ENCODE peak calls at places on chromosomes 6 and 20, in eight cellular contexts. G is EL, I is lung microvascular endothelial cell, C is AG04450, Y is prostate gland, M is natural killer cell, D is ureter, H is ELR. F is an unnamed sample.

GRCh38 chr20:56195946-56196345 is 52.6 kb upstream of the MC3R start:
- DNase-seq in C (no peak), H (no peak), G (no peak), I (no peak), Y (no peak), D (no peak), M (no peak), F (no peak)

GRCh38 chr6:16249971-16250370 is 11.6 kb downstream of the GMPR start:
- DNase-seq in H (no peak), M (no peak), D (no peak), C (no peak), G (no peak), Y (no peak), I (no peak), F (no peak)

GRCh38 chr6:168035661-168036616 is 38.5 kb downstream of the KIF25 start:
- DNase-seq in I (peak; percentile 52), H (peak; percentile 57), G (peak; percentile 62), Y (no peak), M (no peak), C (no peak), D (peak; percentile 40), F (no peak)

GRCh38 chr6:121354764-121355163 is 20.5 kb upstream of the TBC1D32 start:
- DNase-seq in D (no peak), M (no peak), C (no peak), G (no peak), H (peak; percentile 33), I (no peak), Y (no peak), F (no peak)

GRCh38 chr6:163415620-163416379 is 1.3 kb downstream of the QKI start:
- DNase-seq in H (peak; percentile 77), M (peak; percentile 50), C (no peak), Y (peak; percentile 49), G (peak; percentile 64), D (peak; percentile 64), I (peak; percentile 72), F (no peak)

GRCh38 chr6:151553416-151554158 is 59.8 kb downstream of the CCDC170 start:
- DNase-seq in M (no peak), D (no peak), H (no peak), Y (no peak), I (no peak), C (no peak), G (no peak), F (no peak)

GRCh38 chr6:39062014-39062740 is 13.6 kb downstream of the GLP1R start:
- DNase-seq in M (no peak), H (no peak), D (no peak), I (no peak), Y (no peak), C (no peak), G (no peak), F (no peak)

GRCh38 chr6:160972111-160972510 is 19.5 kb upstream of the MAP3K4 start:
- DNase-seq in C (peak; percentile 90), G (peak; percentile 79), M (no peak), Y (no peak), I (no peak), H (peak; percentile 72), D (no peak), F (no peak)

GRCh38 chr20:21352703-21353102 is 44.6 kb downstream of the NKX2-4 start:
- DNase-seq in G (peak; percentile 53), H (peak; percentile 59), D (no peak), I (peak; percentile 11), Y (no peak), M (no peak), C (peak; percentile 32), F (no peak)

GRCh38 chr6:31900917-31901414 is 920 bp downstream of the ZBTB12 start:
- DNase-seq in C (no peak), D (peak; percentile 62), I (no peak), Y (no peak), H (no peak), G (no peak), M (no peak), F (no peak)

GRCh38 chr20:31788578-31788977 is 30.6 kb upstream of the MYLK2 start:
- DNase-seq in H (peak; percentile 75), Y (no peak), G (peak; percentile 72), C (no peak), M (no peak), I (no peak), D (no peak), F (no peak)

GRCh38 chr6:166360243-166361079 is 18.1 kb upstream of the SFT2D1 start:
- DNase-seq in D (no peak), H (peak; percentile 34), I (peak; percentile 21), G (peak; percentile 7), M (no peak), Y (no peak), C (no peak), F (no peak)

GRCh38 chr6:122669868-122670267 is 59.7 kb downstream of the PKIB start:
- DNase-seq in G (no peak), H (no peak), C (no peak), M (no peak), Y (no peak), I (no peak), D (no peak), F (no peak)

GRCh38 chr6:27168586-27169443 is 78.7 kb upstream of the PRSS16 start:
- DNase-seq in H (peak; percentile 95), I (peak; percentile 51), G (peak; percentile 92), C (peak; percentile 84), M (no peak), D (no peak), Y (no peak), F (no peak)

GRCh38 chr20:13684566-13685222 is 46.0 kb upstream of the TASP1 start:
- DNase-seq in C (no peak), H (no peak), M (no peak), I (no peak), Y (no peak), G (no peak), D (no peak), F (no peak)

GRCh38 chr20:46644733-46645132 is 6.5 kb downstream of the SLC13A3 start:
- DNase-seq in H (no peak), D (no peak), I (no peak), M (no peak), C (no peak), G (no peak), Y (no peak), F (no peak)

GRCh38 chr20:22533823-22534751 is 50.3 kb downstream of the FOXA2 start:
- DNase-seq in I (no peak), G (no peak), Y (no peak), D (no peak), C (no peak), H (no peak), M (no peak), F (no peak)

GRCh38 chr6:15246217-15247211 is 645 bp downstream of the JARID2 start:
- DNase-seq in H (peak; percentile 31), C (no peak), I (no peak), M (no peak), D (no peak), G (peak; percentile 26), Y (no peak), F (no peak)

GRCh38 chr20:50036703-50037102 is 53.9 kb downstream of the SNAI1 start:
- DNase-seq in G (no peak), I (no peak), Y (no peak), C (no peak), M (no peak), D (no peak), H (no peak), F (no peak)

GRCh38 chr6:170048615-170049256 is 242.1 kb downstream of the DLL1 start:
- DNase-seq in G (peak; percentile 31), M (no peak), H (peak; percentile 45), Y (no peak), C (no peak), D (peak; percentile 61), I (no peak), F (no peak)

GRCh38 chr6:33896391-33897192 is 92.8 kb upstream of the MLN start:
- DNase-seq in M (no peak), C (no peak), G (peak; percentile 22), Y (no peak), I (no peak), D (no peak), H (no peak), F (no peak)

GRCh38 chr6:16773376-16773775 is 12.1 kb upstream of the ATXN1 start:
- DNase-seq in C (no peak), H (no peak), Y (no peak), G (no peak), D (no peak), I (no peak), M (no peak), F (no peak)

GRCh38 chr6:79168695-79168980 is 65.8 kb downstream of the HMGN3 start:
- DNase-seq in I (no peak), H (no peak), G (peak; percentile 6), D (no peak), C (no peak), M (no peak), Y (no peak), F (no peak)

GRCh38 chr6:147310511-147310910 is 106.3 kb downstream of the STXBP5 start:
- DNase-seq in I (no peak), H (no peak), C (no peak), M (no peak), D (no peak), G (no peak), Y (no peak), F (no peak)

GRCh38 chr6:145732788-145733187 is 2.5 kb downstream of the EPM2A start:
- DNase-seq in C (no peak), D (no peak), G (no peak), Y (no peak), M (no peak), H (no peak), I (no peak), F (no peak)

GRCh38 chr6:152265651-152266050 is 371.5 kb downstream of the SYNE1 start:
- DNase-seq in C (no peak), G (no peak), I (no peak), D (no peak), H (no peak), M (no peak), Y (no peak), F (no peak)

GRCh38 chr6:43428874-43429273 is 1.5 kb downstream of the ABCC10 start:
- DNase-seq in Y (no peak), D (no peak), H (peak; percentile 7), C (no peak), I (no peak), G (no peak), M (no peak), F (no peak)

GRCh38 chr6:165049362-165049761 is 260.0 kb downstream of the C6orf118 start:
- DNase-seq in C (no peak), G (peak; percentile 0), D (no peak), Y (no peak), I (no peak), H (peak; percentile 19), M (no peak), F (no peak)

GRCh38 chr6:132188865-132189264 is 212.4 kb downstream of the MOXD1 start:
- DNase-seq in D (no peak), G (peak; percentile 72), H (peak; percentile 81), C (no peak), Y (no peak), M (no peak), I (peak; percentile 72), F (no peak)

GRCh38 chr20:967796-968742 is 34.0 kb downstream of the RSPO4 start:
- DNase-seq in H (peak; percentile 44), G (peak; percentile 31), Y (no peak), D (no peak), I (peak; percentile 58), M (no peak), C (no peak), F (no peak)

GRCh38 chr20:50152394-50153152 is 950 bp downstream of the PEDS1 start:
- DNase-seq in G (no peak), Y (no peak), D (no peak), M (no peak), H (peak; percentile 58), I (peak; percentile 51), C (no peak), F (no peak)